ENCODE peak calls at places on chromosomes 16 and 17, in four cellular contexts. C is fibroblast of pulmonary artery, D is NCI-H460, A is psoas muscle. G is an unnamed sample.

GRCh38 chr16:57091200-57091989 is 988 bp upstream of the CPNE2 start:
- DNase-seq in D (no peak), A (peak), C (peak), G (peak)

GRCh38 chr17:21058098-21058893 is 15.5 kb upstream of the USP22 start:
- DNase-seq in D (no peak), A (no peak), C (peak), G (no peak)

GRCh38 chr17:76032073-76032779 is 5.1 kb upstream of the EVPL start:
- DNase-seq in D (no peak), C (no peak), A (peak), G (no peak)

GRCh38 chr17:80959330-80960036 is 32.2 kb upstream of the CHMP6 start:
- DNase-seq in D (no peak), A (peak), C (peak), G (no peak)

GRCh38 chr17:2283302-2283701 is 20.3 kb downstream of the SMG6 start:
- DNase-seq in D (no peak), C (no peak), A (no peak), G (no peak)

GRCh38 chr17:59121901-59122480 is 15.3 kb upstream of the TRIM37 start:
- DNase-seq in C (no peak), D (no peak), A (no peak), G (no peak)

GRCh38 chr17:81235822-81236740 is 2.8 kb downstream of the TEPSIN start:
- DNase-seq in A (no peak), D (no peak), C (no peak), G (no peak)

GRCh38 chr17:49198206-49198605 is 12.2 kb downstream of the GNGT2 start:
- DNase-seq in A (no peak), C (no peak), D (no peak), G (no peak)

GRCh38 chr17:45702666-45703266 is 81.4 kb upstream of the CRHR1 start:
- DNase-seq in D (peak), A (no peak), C (peak), G (no peak)

GRCh38 chr16:89026121-89026612 is 49.2 kb upstream of the CBFA2T3 start:
- DNase-seq in A (no peak), C (no peak), D (no peak), G (no peak)